ENCODE peak calls at places on chromosomes 5 and 9, in nine cellular contexts. D, K, L, E, V, H, I, U and R are unnamed samples.

GRCh38 chr5:120568716-120569115 is 104.6 kb downstream of the PRR16 start:
- DNase-seq in K (no peak), I (no peak), E (no peak), V (no peak), U (no peak), D (peak), L (no peak), H (no peak), R (peak)

GRCh38 chr9:34070601-34071340 is 22.1 kb upstream of the UBAP2 start:
- DNase-seq in V (no peak), U (no peak), D (no peak), I (no peak), E (no peak), L (no peak), H (no peak), K (no peak), R (no peak)

GRCh38 chr9:111916234-111916645 is 19.6 kb downstream of the UGCG start:
- DNase-seq in I (no peak), L (no peak), H (no peak), E (no peak), V (no peak), K (no peak), D (no peak), U (no peak), R (no peak)

GRCh38 chr5:18507114-18507513 is 872.9 kb downstream of the TAF11L14 start:
- DNase-seq in D (peak), V (no peak), I (no peak), L (no peak), H (no peak), K (no peak), E (no peak), U (no peak), R (no peak)

GRCh38 chr5:42887575-42887974 is 75.9 kb upstream of the SELENOP start:
- DNase-seq in L (no peak), H (no peak), I (no peak), E (no peak), D (no peak), K (no peak), V (no peak), U (no peak), R (no peak)

GRCh38 chr5:146906803-146907202 is 28.2 kb upstream of the PPP2R2B start:
- DNase-seq in U (no peak), E (peak), D (peak), K (no peak), H (no peak), V (no peak), I (no peak), L (peak), R (peak)

GRCh38 chr9:69412741-69413150 is 87.7 kb downstream of the ENTREP1 start:
- DNase-seq in L (peak), D (peak), K (no peak), H (no peak), I (no peak), E (peak), V (no peak), U (no peak), R (peak)

GRCh38 chr9:131302244-131303075 is 12.9 kb downstream of the PLPP7 start:
- DNase-seq in K (no peak), D (no peak), H (no peak), U (no peak), L (no peak), V (no peak), I (no peak), E (no peak), R (no peak)

GRCh38 chr5:37991903-37992299 is 152.1 kb upstream of the GDNF start:
- DNase-seq in V (no peak), K (no peak), L (no peak), D (no peak), U (no peak), H (no peak), I (no peak), E (no peak), R (no peak)

GRCh38 chr5:102700126-102700851 is 54.8 kb upstream of the PAM start:
- DNase-seq in K (no peak), U (no peak), H (no peak), D (no peak), I (no peak), L (no peak), E (no peak), V (no peak), R (no peak)

GRCh38 chr9:137772281-137772873 is 105.2 kb upstream of the CACNA1B start:
- DNase-seq in U (no peak), D (peak), V (no peak), H (no peak), L (no peak), I (no peak), E (peak), K (no peak), R (no peak)

GRCh38 chr9:100072805-100073204 is 26.0 kb downstream of the ERP44 start:
- DNase-seq in H (no peak), V (no peak), U (no peak), K (no peak), E (no peak), I (no peak), D (no peak), L (no peak), R (no peak)

GRCh38 chr5:43019615-43020293 is 20.4 kb downstream of the ANXA2R start:
- DNase-seq in U (peak), K (peak), H (peak), V (peak), E (peak), I (no peak), L (peak), D (peak), R (peak)

GRCh38 chr5:155905359-155905758 is 421.6 kb upstream of the SGCD start:
- DNase-seq in H (no peak), I (no peak), D (no peak), K (no peak), V (no peak), U (no peak), L (no peak), E (no peak), R (no peak)

GRCh38 chr5:163889369-163889768 is 383.9 kb downstream of the MAT2B start:
- DNase-seq in K (no peak), V (no peak), E (no peak), I (no peak), D (peak), L (no peak), H (no peak), U (no peak), R (peak)

GRCh38 chr9:77763566-77763965 is 115.4 kb upstream of the GNA14 start:
- DNase-seq in K (no peak), E (no peak), V (no peak), I (no peak), L (no peak), U (no peak), H (no peak), D (no peak), R (no peak)

GRCh38 chr5:103454774-103455173 is 107.8 kb downstream of the NUDT12 start:
- DNase-seq in D (no peak), L (no peak), I (no peak), V (no peak), H (no peak), K (no peak), U (no peak), E (no peak), R (no peak)

GRCh38 chr9:2166219-2166618 is 151.1 kb downstream of the SMARCA2 start:
- DNase-seq in L (no peak), I (no peak), H (no peak), V (no peak), D (no peak), K (no peak), U (no peak), E (no peak), R (no peak)

GRCh38 chr9:77864096-77864889 is 167.3 kb downstream of the GNAQ start:
- DNase-seq in D (no peak), I (no peak), H (no peak), E (peak), V (no peak), U (no peak), K (no peak), L (no peak), R (no peak)

GRCh38 chr9:15584383-15584782 is 31.5 kb downstream of the CCDC171 start:
- DNase-seq in V (no peak), K (no peak), I (no peak), H (no peak), E (no peak), U (no peak), L (no peak), D (no peak), R (no peak)